ENCODE peak calls at places on chromosomes 7 and 10, in seven cellular contexts. Y is H1, U is left ventricle myocardium inferior, D is HCT116, F is cardiac muscle cell, J is mammary epithelial cell, E is transverse colon. Q is an unnamed sample.

GRCh38 chr10:62388328-62388727 is 14.2 kb downstream of the ZNF365 start:
- DNase-seq in Y (no peak), U (no peak), D (peak; percentile 27), F (no peak), J (no peak), E (no peak), Q (no peak)

GRCh38 chr7:149223176-149223575 is 16.3 kb upstream of the ZNF212 start:
- DNase-seq in Y (no peak), U (no peak), D (no peak), F (no peak), J (no peak), E (no peak), Q (no peak)

GRCh38 chr10:3740157-3740871 is 44.7 kb downstream of the KLF6 start:
- DNase-seq in Y (no peak), U (no peak), D (peak; percentile 51), F (no peak), J (peak; percentile 95), E (no peak), Q (no peak)

GRCh38 chr10:106424076-106424475 is 740.4 kb downstream of the SORCS1 start:
- DNase-seq in Y (no peak), U (no peak), D (no peak), F (no peak), J (peak; percentile 95), E (no peak), Q (no peak)

GRCh38 chr10:15237351-15237750 is 68.9 kb upstream of the NMT2 start:
- DNase-seq in Y (no peak), U (no peak), D (no peak), F (no peak), J (peak; percentile 34), E (no peak), Q (no peak)

GRCh38 chr10:106571216-106571954 is 593.1 kb downstream of the SORCS1 start:
- DNase-seq in Y (no peak), U (no peak), D (no peak), F (peak; percentile 42), J (peak; percentile 57), E (no peak), Q (no peak)

GRCh38 chr7:46383605-46384004 is 462.5 kb upstream of the IGFBP3 start:
- DNase-seq in Y (no peak), U (no peak), D (no peak), F (no peak), J (peak; percentile 70), E (no peak), Q (no peak)

GRCh38 chr7:137990251-137990901 is 11.5 kb downstream of the CREB3L2 start:
- DNase-seq in Y (no peak), U (no peak), D (no peak), F (no peak), J (peak; percentile 96), E (no peak), Q (no peak)

GRCh38 chr7:12130664-12131063 is 80.4 kb upstream of the TMEM106B start:
- DNase-seq in Y (no peak), U (no peak), D (no peak), F (no peak), J (peak; percentile 28), E (no peak), Q (no peak)

GRCh38 chr10:79402951-79403350 is 42.5 kb downstream of the ZCCHC24 start:
- DNase-seq in Y (no peak), U (peak; percentile 10), D (no peak), F (no peak), J (no peak), E (no peak), Q (no peak)
- H3K4me1 ChIP-seq in Y (peaks cover 34% of the 10 kb centered on the region), U (no peaks in the 10 kb centered on the region), D (no peaks in the 10 kb centered on the region), F (peaks cover 80% of the 10 kb centered on the region), J (peaks cover 28% of the 10 kb centered on the region), E (peaks cover 84% of the 10 kb centered on the region), Q (peaks cover 94% of the 10 kb centered on the region)

GRCh38 chr10:11822809-11823121 is 391 bp upstream of the PROSER2 start:
- DNase-seq in Y (no peak), U (no peak), D (no peak), F (no peak), J (no peak), E (no peak), Q (no peak)
- H3K4me3 ChIP-seq in Y (peak overlapping the region; percentile 96), U (peak overlapping the region; percentile 86), D (peak overlapping the region; percentile 89), F (peak overlapping the region; percentile 89), J (peak overlapping the region; percentile 89), E (peak overlapping the region; percentile 86), Q (peak overlapping the region; percentile 84)

GRCh38 chr7:21299766-21300165 is 128.1 kb upstream of the SP4 start:
- DNase-seq in Y (no peak), U (no peak), D (no peak), F (no peak), J (no peak), E (no peak), Q (no peak)

GRCh38 chr7:21305455-21306235 is 122.2 kb upstream of the SP4 start:
- DNase-seq in Y (no peak), U (no peak), D (no peak), F (no peak), J (peak; percentile 29), E (no peak), Q (no peak)

GRCh38 chr7:21304836-21305235 is 123.0 kb upstream of the SP4 start:
- DNase-seq in Y (no peak), U (no peak), D (no peak), F (peak; percentile 12), J (no peak), E (no peak), Q (no peak)

GRCh38 chr7:21300692-21301091 is 127.2 kb upstream of the SP4 start:
- DNase-seq in Y (no peak), U (no peak), D (peak; percentile 8), F (no peak), J (no peak), E (no peak), Q (no peak)
- TF ChIP-seq CTCF in Y (no peak), U (no peak), D (peak; percentile 58), F (no peak), J (peak; percentile 24), E (no peak), Q (no peak)

GRCh38 chr7:105776068-105776790 is 100.2 kb downstream of the ATXN7L1 start:
- DNase-seq in Y (peak; percentile 71), U (no peak), D (peak; percentile 94), F (peak; percentile 39), J (peak; percentile 96), E (peak; percentile 39), Q (no peak)

GRCh38 chr7:105775580-105775979 is 100.8 kb downstream of the ATXN7L1 start:
- DNase-seq in Y (no peak), U (no peak), D (no peak), F (no peak), J (no peak), E (no peak), Q (no peak)

GRCh38 chr7:105778956-105779355 is 97.4 kb downstream of the ATXN7L1 start:
- DNase-seq in Y (no peak), U (no peak), D (no peak), F (no peak), J (no peak), E (no peak), Q (no peak)

GRCh38 chr7:105779856-105780815 is 96.3 kb downstream of the ATXN7L1 start:
- DNase-seq in Y (no peak), U (no peak), D (no peak), F (no peak), J (no peak), E (no peak), Q (no peak)

DNA sequence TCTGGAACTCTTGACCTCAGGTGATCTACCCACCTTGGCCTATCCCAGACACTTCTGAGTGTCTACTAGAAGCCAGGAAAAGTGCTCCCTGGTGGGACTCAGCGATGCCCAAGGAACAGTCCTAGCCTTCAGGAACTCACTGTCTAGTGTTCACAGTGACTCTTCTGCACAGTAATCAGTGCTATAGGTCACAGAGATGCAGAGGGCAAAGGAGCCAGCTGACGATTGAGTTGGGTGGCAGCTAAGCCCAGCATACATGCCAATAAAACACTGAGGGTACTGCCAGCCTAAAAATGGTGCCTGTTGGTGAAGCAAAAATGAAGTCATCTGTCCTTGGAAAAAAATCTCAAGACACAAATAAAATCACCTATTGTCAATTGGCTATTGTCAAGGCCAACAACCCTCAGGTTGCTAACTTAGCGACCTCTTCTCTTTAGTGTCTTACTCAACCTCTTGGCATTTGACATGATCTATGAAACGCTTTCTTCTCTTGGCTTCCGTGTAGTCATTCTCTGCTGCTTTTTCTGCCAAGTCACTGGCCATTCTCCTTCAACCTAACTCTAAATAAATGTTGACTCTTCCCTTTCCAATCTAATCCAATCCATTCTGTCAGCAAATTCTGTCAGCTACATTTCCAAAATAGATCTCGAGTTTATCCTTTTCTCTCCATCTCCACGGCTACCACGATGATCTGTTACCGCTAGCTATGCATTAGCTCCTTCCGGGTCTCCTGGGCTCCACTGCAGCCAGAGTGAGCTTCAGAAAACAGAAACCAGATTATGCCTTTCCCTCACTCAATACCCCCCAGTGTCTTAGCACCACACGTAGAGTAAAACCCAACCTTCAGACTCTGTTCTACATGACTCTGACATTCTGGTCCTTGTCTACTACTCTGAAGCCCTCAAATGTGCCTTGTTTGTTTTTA is 99.2 kb downstream of the ATXN7L1 start:
- DNase-seq in Y (no peak), U (no peak), D (peak; percentile 67), F (no peak), J (peak; percentile 23), E (no peak), Q (no peak)
- H3K4me1 ChIP-seq in Y (peaks cover 29% of the 10 kb centered on the region), U (peaks cover 23% of the 10 kb centered on the region), D (peaks cover 29% of the 10 kb centered on the region), F (no peaks in the 10 kb centered on the region), J (peaks cover 16% of the 10 kb centered on the region), E (no peaks in the 10 kb centered on the region), Q (no peaks in the 10 kb centered on the region)

DNA sequence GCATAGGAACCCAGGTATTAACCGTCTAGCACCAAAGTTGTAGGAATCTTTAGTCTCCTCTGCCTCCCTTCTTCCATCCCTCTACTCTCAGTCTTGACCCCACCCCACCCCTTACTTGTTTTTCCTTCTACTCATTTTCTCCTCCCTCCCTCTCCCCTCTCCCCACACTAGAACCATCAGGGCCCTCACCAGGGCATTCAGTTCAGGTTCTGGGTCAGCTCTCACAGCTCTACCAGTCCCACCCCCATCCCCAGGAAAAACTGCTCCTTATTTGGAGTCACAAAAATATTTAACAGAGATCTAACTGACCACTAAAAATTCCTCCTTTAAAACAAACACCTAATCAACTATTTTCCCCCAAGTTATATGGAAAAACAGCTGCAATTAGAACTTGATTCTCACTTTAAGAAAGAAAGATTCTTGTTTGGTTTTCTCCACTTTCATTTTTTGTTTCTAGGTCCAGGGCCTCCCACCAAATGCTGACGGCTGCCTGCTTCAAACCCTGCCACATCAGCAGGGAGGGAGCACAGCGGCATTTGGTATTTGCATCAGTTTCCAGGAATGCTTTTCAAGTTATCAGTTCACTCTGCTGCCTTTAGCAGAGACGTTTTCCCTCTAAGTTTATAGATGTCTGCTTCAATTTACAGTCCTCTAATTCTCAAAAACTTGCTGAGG is 2.8 kb upstream of the COL1A2 start:
- DNase-seq in Y (no peak), U (peak; percentile 43), D (no peak), F (peak; percentile 56), J (no peak), E (no peak), Q (no peak)
- H3K4me3 ChIP-seq in Y (peak overlapping the region; percentile 66), U (peak overlapping the region; percentile 28), D (no peak overlapping the region), F (no peak overlapping the region), J (no peak overlapping the region), E (no peak overlapping the region), Q (no peak overlapping the region)